ENCODE peak calls at places on chromosomes 11 and 22, in five cellular contexts. M is K562, H is SK-N-SH, O is HepG2, P is GM12878. S is an unnamed sample.

GRCh38 chr22:28075260-28075981 is 156.4 kb upstream of the PITPNB start:
- DNase-seq in H (no peak), O (peak), P (no peak), M (peak), S (peak)

GRCh38 chr11:78418584-78419211 is 1.1 kb upstream of the GAB2 start:
- DNase-seq in P (no peak), M (no peak), O (no peak), H (no peak), S (peak)

GRCh38 chr22:47197735-47198500 is 435.5 kb downstream of the TBC1D22A start:
- DNase-seq in P (no peak), O (no peak), H (peak), M (no peak), S (no peak)

GRCh38 chr11:119694334-119694733 is 34.7 kb downstream of the NECTIN1 start:
- DNase-seq in P (no peak), H (no peak), O (peak), M (no peak), S (no peak)

GRCh38 chr11:59611570-59612565 is 3.7 kb downstream of the OSBP start:
- DNase-seq in M (no peak), P (no peak), O (peak), H (no peak), S (peak)

GRCh38 chr22:46813816-46814597 is 51.6 kb downstream of the TBC1D22A start:
- DNase-seq in H (no peak), M (no peak), O (no peak), P (no peak), S (peak)

GRCh38 chr22:24359452-24360120 is 67.8 kb upstream of the ADORA2A start:
- DNase-seq in O (peak), P (no peak), M (no peak), H (no peak), S (no peak)

GRCh38 chr22:46433318-46433717 is 97.8 kb downstream of the TRMU start:
- DNase-seq in P (no peak), O (no peak), H (no peak), M (no peak), S (no peak)

GRCh38 chr11:94809251-94809650 is 41.1 kb downstream of the AMOTL1 start:
- DNase-seq in O (no peak), M (no peak), P (no peak), H (no peak), S (peak)

GRCh38 chr22:38017272-38017920 is 33.0 kb upstream of the SOX10 start:
- DNase-seq in M (peak), H (no peak), P (no peak), O (no peak), S (peak)

GRCh38 chr11:28108909-28109308 is 721 bp downstream of the METTL15 start:
- DNase-seq in H (no peak), M (no peak), O (no peak), P (no peak), S (no peak)

GRCh38 chr11:123547180-123547579 is 107.2 kb downstream of the SCN3B start:
- DNase-seq in O (no peak), M (no peak), P (peak), H (no peak), S (no peak)

DNA sequence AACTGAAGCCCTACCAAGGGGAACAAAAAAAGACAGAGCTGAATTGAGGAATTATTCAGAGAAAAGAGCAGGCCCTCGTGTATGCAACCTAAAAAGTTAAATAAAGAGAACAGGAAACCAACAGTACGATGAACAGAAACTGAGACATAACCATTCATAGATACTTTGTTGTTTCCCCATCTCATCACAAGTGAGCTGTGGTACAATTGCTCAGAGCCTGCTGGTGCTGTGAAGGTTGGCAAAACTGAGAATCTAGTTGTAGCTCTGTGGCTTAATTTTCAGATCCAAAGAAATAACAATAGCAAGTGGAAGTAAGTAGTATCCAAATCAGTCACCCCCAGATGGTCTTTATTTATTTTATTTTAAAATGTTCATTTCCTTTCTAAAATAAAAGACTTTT is 37.7 kb upstream of the BLID start:
- DNase-seq in O (no peak), H (no peak), P (no peak), M (no peak), S (no peak)
- H3K9ac ChIP-seq in O (no peak), H (no peak), P (no peak), M (no peak), S (no peak)

GRCh38 chr22:36585841-36586240 is 56.9 kb upstream of the EIF3D start:
- DNase-seq in O (no peak), M (no peak), P (no peak), H (no peak), S (peak)
- TF ChIP-seq MXI1 in O (no peak), M (no peak), P (no peak), H (no peak), S (no peak)

DNA sequence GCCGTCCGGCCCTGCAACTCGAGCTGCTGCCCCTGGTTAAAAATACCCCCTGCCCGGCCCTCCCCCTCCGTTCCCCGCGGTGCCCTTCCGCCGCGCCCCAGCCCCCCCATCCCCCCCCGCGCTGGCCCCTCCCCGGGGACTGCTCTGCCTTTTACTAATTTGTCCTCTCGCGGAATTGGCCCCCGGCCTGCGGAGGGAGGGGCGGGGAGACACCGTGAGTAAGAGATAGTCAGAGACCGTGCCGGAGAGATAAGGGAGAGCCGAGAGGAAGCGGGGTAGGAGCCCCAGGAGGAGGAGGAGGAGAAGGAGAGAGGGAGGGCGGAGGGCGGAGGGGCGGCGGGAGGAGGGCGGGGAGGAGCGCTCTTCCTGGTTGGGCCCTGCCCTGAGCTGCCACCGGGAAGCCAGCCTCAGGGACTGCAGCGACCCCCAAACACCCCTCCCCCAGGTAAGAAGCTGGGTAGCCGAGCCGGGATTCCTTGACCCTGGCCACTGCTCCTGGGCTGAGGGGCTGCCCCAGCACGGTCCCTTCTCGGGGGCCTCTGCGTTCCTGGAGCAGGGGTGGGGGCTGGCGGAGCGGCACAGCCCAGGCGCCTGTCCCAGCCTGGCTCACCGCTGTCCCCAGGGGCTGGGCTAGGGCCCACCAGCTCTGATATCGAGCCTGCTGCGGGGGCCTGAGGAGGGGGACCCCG is at the start of gene CAPN1:
- DNase-seq in O (peak), H (peak), M (peak), P (peak), S (peak)
- H3K9ac ChIP-seq in O (peak), H (peak), M (peak), P (peak), S (peak)

GRCh38 chr22:40512426-40513136 is 123.9 kb downstream of the MRTFA start:
- DNase-seq in H (no peak), O (peak), M (no peak), P (no peak), S (peak)
- TF ChIP-seq MXI1 in H (no peak), O (no peak), M (no peak), P (no peak), S (no peak)

S was measured in IMR-90.